ENCODE peak calls at places on chromosome X, in five cellular contexts. Y is dorsolateral prefrontal cortex; I is neural crest cell; L is tibial artery; B is CD4-positive, alpha-beta T cell. N is an unnamed sample.

GRCh38 chrX:74514384-74514783 is 93.1 kb downstream of the SLC16A2 start:
- DNase-seq in Y (no peak), I (no peak), L (no peak), B (no peak), N (peak; percentile 62)

GRCh38 chrX:93673056-93673868 is at the start of gene NAP1L3:
- DNase-seq in Y (peak; percentile 79), I (peak; percentile 78), L (peak; percentile 49), B (peak; percentile 42), N (peak; percentile 90)

GRCh38 chrX:145825896-145826295 is 8.3 kb downstream of the SLITRK2 start:
- DNase-seq in Y (no peak), I (no peak), L (no peak), B (no peak), N (no peak)

GRCh38 chrX:15050395-15050794 is 177.2 kb downstream of the MOSPD2 start:
- DNase-seq in Y (no peak), I (no peak), L (no peak), B (no peak), N (no peak)

GRCh38 chrX:97637289-97637688 is 753.6 kb downstream of the RPA4 start:
- DNase-seq in Y (no peak), I (no peak), L (no peak), B (no peak), N (no peak)

GRCh38 chrX:2629316-2630168 is 61.6 kb upstream of the CD99 start:
- DNase-seq in Y (no peak), I (no peak), L (no peak), B (no peak), N (no peak)

GRCh38 chrX:154352012-154352401 is 22.4 kb downstream of the FLNA start:
- DNase-seq in Y (no peak), I (no peak), L (no peak), B (no peak), N (no peak)

GRCh38 chrX:103480526-103480925 is 38.8 kb downstream of the RAB40A start:
- DNase-seq in Y (no peak), I (no peak), L (no peak), B (no peak), N (no peak)

GRCh38 chrX:153519569-153520285 is 2.3 kb downstream of the ATP2B3 start:
- DNase-seq in Y (no peak), I (no peak), L (no peak), B (no peak), N (no peak)

GRCh38 chrX:71846429-71846828 is 64.2 kb upstream of the NHSL2 start:
- DNase-seq in Y (no peak), I (no peak), L (no peak), B (no peak), N (no peak)

GRCh38 chrX:148290937-148291336 is 209.5 kb upstream of the AFF2 start:
- DNase-seq in Y (no peak), I (no peak), L (no peak), B (no peak), N (no peak)

GRCh38 chrX:56812515-56813105 is 83.6 kb downstream of the NBDY start:
- DNase-seq in Y (no peak), I (no peak), L (no peak), B (no peak), N (no peak)

GRCh38 chrX:107769581-107770317 is 5.8 kb downstream of the TSC22D3 start:
- DNase-seq in Y (no peak), I (no peak), L (no peak), B (no peak), N (no peak)

GRCh38 chrX:149939271-149940014 is 1.2 kb upstream of the EOLA2 start:
- DNase-seq in Y (peak; percentile 93), I (peak; percentile 77), L (peak; percentile 93), B (peak; percentile 85), N (peak; percentile 98)

GRCh38 chrX:149938427-149939270 is at the start of gene EOLA2:
- DNase-seq in Y (peak; percentile 96), I (peak; percentile 77), L (peak; percentile 94), B (peak; percentile 86), N (peak; percentile 97)

GRCh38 chrX:149937881-149938426 is 337 bp downstream of the EOLA2 start:
- DNase-seq in Y (no peak), I (no peak), L (peak; percentile 24), B (no peak), N (no peak)

GRCh38 chrX:149940015-149940716 is 1.9 kb upstream of the EOLA2 start:
- DNase-seq in Y (peak; percentile 93), I (peak; percentile 73), L (peak; percentile 95), B (peak; percentile 90), N (peak; percentile 96)
- TF ChIP-seq CTCF in Y (peak; percentile 19), I (no peak), L (peak; percentile 44), B (no peak), N (no peak)

GRCh38 chrX:48538641-48539344 is 721 bp upstream of the TBC1D25 start:
- DNase-seq in Y (no peak), I (no peak), L (no peak), B (no peak), N (no peak)

GRCh38 chrX:48540015-48540350 is 469 bp downstream of the TBC1D25 start:
- DNase-seq in Y (no peak), I (no peak), L (no peak), B (peak; percentile 37), N (no peak)

GRCh38 chrX:48541140-48541814 is 1.8 kb downstream of the TBC1D25 start:
- DNase-seq in Y (no peak), I (no peak), L (no peak), B (no peak), N (no peak)

GRCh38 chrX:48540480-48540879 is 966 bp downstream of the TBC1D25 start:
- DNase-seq in Y (no peak), I (no peak), L (no peak), B (no peak), N (no peak)

GRCh38 chrX:48539345-48540014 is at the start of gene TBC1D25:
- DNase-seq in Y (peak; percentile 95), I (peak; percentile 85), L (peak; percentile 97), B (peak; percentile 95), N (peak; percentile 98)
- TF ChIP-seq CTCF in Y (peak; percentile 20), I (peak; percentile 55), L (peak; percentile 25), B (peak; percentile 30), N (peak; percentile 58)

GRCh38 chrX:70062076-70062475 is at the start of gene OTUD6A:
- DNase-seq in Y (no peak), I (no peak), L (no peak), B (no peak), N (peak; percentile 81)
- TF ChIP-seq CTCF in Y (no peak), I (no peak), L (no peak), B (no peak), N (no peak)

DNA sequence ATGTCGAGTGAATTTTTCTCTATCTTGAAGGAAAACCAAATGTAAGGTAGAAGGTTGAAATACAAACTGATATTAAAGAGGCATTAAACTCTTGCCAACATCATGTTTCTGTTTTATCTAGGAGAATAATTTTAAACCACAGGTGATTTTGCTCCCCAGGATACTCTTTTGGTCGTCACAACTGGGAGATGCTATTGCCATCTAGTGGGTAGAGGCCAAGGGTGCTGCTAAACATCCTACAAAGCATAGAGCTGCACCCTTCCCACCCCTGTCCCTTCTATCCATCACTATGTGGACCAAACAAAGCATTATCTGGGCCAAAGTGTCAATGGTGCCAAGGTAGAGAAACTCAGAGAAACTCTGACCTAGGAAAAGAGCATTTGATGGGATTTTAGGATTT is 154.6 kb upstream of the MAGEB2 start:
- DNase-seq in Y (no peak), I (no peak), L (no peak), B (no peak), N (no peak)
- TF ChIP-seq CTCF in Y (peak; percentile 29), I (peak; percentile 70), L (no peak), B (no peak), N (peak; percentile 46)

GRCh38 chrX:135484636-135485289 is 35.7 kb upstream of the INTS6L start:
- DNase-seq in Y (no peak), I (no peak), L (no peak), B (peak; percentile 1), N (no peak)
- TF ChIP-seq CTCF in Y (peak; percentile 45), I (peak; percentile 64), L (peak; percentile 49), B (peak; percentile 69), N (peak; percentile 68)

GRCh38 chrX:53486285-53486684 is 52.1 kb upstream of the HSD17B10 start:
- DNase-seq in Y (no peak), I (no peak), L (no peak), B (no peak), N (no peak)

GRCh38 chrX:53479295-53479694 is 45.1 kb upstream of the HSD17B10 start:
- DNase-seq in Y (no peak), I (no peak), L (no peak), B (no peak), N (no peak)

GRCh38 chrX:53483838-53484420 is 49.8 kb upstream of the HSD17B10 start:
- DNase-seq in Y (no peak), I (no peak), L (no peak), B (no peak), N (no peak)

GRCh38 chrX:53481093-53481492 is 46.9 kb upstream of the HSD17B10 start:
- DNase-seq in Y (no peak), I (no peak), L (no peak), B (no peak), N (no peak)

DNA sequence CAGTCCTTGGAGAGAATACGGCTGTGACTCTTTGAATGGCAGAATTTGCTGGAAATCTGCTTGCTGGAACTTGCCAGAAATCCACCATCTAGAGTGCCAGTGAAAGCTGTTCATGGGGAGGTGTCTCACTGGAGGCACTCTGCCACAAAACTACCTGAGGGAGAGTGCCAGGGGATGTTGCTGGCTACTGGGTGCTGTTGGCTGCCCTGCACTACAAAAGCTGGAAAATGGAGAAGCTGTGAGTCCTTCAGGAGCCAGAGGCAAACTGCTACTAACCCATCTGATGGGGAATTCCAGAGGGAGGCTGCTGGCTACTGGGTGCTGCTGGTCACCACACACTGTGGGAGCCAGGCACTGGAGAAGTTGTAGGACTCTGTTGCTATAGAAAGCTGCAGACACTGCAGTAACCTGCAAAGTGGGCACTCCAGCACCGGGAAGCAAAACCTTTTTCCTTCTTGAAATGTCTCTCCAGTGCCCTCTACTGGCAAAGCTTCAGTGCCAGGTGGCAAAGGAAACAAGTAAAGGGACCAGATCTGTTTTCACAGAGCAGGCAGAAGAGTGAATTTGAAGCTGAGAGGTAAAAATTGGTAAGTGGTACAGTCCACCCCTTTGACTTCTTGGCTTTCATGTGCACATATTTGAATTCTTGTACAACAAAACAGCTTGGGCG is 47.8 kb upstream of the HSD17B10 start:
- DNase-seq in Y (no peak), I (peak; percentile 45), L (peak; percentile 51), B (peak; percentile 15), N (no peak)
- TF ChIP-seq CTCF in Y (peak; percentile 48), I (peak; percentile 63), L (peak; percentile 53), B (peak; percentile 60), N (peak; percentile 69)

DNA sequence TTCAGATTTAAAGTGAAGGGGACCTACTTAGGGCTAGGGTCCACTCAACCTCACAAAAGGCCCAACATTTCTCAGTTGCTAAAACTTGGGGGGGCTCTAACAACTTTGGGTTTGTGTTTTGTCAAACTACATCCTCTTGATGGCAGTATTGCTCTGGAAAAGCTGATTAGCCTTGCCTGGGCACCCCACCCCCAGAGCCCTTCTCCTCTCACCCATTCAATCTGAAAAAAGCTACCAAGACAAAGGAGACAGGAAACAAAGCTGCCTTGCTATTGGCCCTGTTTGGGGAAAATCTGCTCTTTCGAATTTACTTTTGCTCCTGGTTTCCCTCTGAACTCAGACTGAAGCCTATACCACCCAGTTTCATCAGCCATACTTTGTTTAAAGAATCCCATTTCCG is 195.2 kb upstream of the STK26 start:
- DNase-seq in Y (no peak), I (no peak), L (no peak), B (no peak), N (no peak)
- TF ChIP-seq CTCF in Y (no peak), I (peak; percentile 40), L (no peak), B (no peak), N (no peak)